ENCODE peak calls at places on chromosomes 2 and 18, in nine cellular contexts. M, P, Y, B, W, N, U, X and J are unnamed samples.

GRCh38 chr2:25362564-25363145 is 20.9 kb upstream of the DNMT3A start:
- DNase-seq in M (no peak), P (peak; percentile 71), Y (no peak), B (no peak), W (no peak), N (no peak), U (no peak), X (no peak), J (no peak)

GRCh38 chr2:196453613-196454047 is 185.9 kb upstream of the CCDC150 start:
- DNase-seq in M (peak; percentile 59), P (peak; percentile 31), Y (peak; percentile 7), B (peak; percentile 30), W (peak; percentile 51), N (peak; percentile 50), U (no peak), X (peak; percentile 63), J (no peak)

GRCh38 chr2:199933466-199933865 is 21.8 kb downstream of the TYW5 start:
- DNase-seq in M (no peak), P (no peak), Y (no peak), B (no peak), W (no peak), N (no peak), U (no peak), X (no peak), J (no peak)

GRCh38 chr18:70386582-70386981 is 97.7 kb downstream of the SOCS6 start:
- DNase-seq in M (no peak), P (no peak), Y (no peak), B (no peak), W (no peak), N (no peak), U (no peak), X (no peak), J (no peak)

GRCh38 chr2:74584088-74584645 is 29.6 kb downstream of the DOK1 start:
- DNase-seq in M (no peak), P (no peak), Y (no peak), B (no peak), W (no peak), N (no peak), U (no peak), X (peak; percentile 61), J (no peak)

GRCh38 chr2:203480623-203481022 is 54.5 kb downstream of the RAPH1 start:
- DNase-seq in M (no peak), P (no peak), Y (no peak), B (no peak), W (no peak), N (no peak), U (no peak), X (no peak), J (no peak)

GRCh38 chr18:49227456-49227855 is 233.0 kb downstream of the DYM start:
- DNase-seq in M (no peak), P (peak; percentile 60), Y (no peak), B (no peak), W (no peak), N (no peak), U (no peak), X (no peak), J (no peak)

GRCh38 chr2:175054340-175054739 is 49.2 kb upstream of the CHN1 start:
- DNase-seq in M (no peak), P (no peak), Y (no peak), B (no peak), W (no peak), N (no peak), U (no peak), X (no peak), J (no peak)

GRCh38 chr2:2619995-2620394 is 288.9 kb upstream of the MYT1L start:
- DNase-seq in M (no peak), P (no peak), Y (no peak), B (no peak), W (no peak), N (no peak), U (no peak), X (no peak), J (no peak)

GRCh38 chr2:23824777-23825212 is 102.1 kb downstream of the ATAD2B start:
- DNase-seq in M (peak; percentile 60), P (no peak), Y (peak; percentile 28), B (peak; percentile 39), W (peak; percentile 60), N (no peak), U (no peak), X (peak; percentile 62), J (no peak)

GRCh38 chr2:189022002-189022401 is 47.8 kb downstream of the COL3A1 start:
- DNase-seq in M (no peak), P (no peak), Y (no peak), B (peak; percentile 78), W (peak; percentile 53), N (no peak), U (no peak), X (peak; percentile 93), J (peak; percentile 90)

GRCh38 chr2:189022492-189022891 is 48.3 kb downstream of the COL3A1 start:
- DNase-seq in M (no peak), P (no peak), Y (no peak), B (peak; percentile 86), W (no peak), N (no peak), U (no peak), X (peak; percentile 54), J (peak; percentile 88)

GRCh38 chr2:189020179-189020578 is 46.0 kb downstream of the COL3A1 start:
- DNase-seq in M (no peak), P (no peak), Y (no peak), B (no peak), W (no peak), N (no peak), U (no peak), X (no peak), J (no peak)

DNA sequence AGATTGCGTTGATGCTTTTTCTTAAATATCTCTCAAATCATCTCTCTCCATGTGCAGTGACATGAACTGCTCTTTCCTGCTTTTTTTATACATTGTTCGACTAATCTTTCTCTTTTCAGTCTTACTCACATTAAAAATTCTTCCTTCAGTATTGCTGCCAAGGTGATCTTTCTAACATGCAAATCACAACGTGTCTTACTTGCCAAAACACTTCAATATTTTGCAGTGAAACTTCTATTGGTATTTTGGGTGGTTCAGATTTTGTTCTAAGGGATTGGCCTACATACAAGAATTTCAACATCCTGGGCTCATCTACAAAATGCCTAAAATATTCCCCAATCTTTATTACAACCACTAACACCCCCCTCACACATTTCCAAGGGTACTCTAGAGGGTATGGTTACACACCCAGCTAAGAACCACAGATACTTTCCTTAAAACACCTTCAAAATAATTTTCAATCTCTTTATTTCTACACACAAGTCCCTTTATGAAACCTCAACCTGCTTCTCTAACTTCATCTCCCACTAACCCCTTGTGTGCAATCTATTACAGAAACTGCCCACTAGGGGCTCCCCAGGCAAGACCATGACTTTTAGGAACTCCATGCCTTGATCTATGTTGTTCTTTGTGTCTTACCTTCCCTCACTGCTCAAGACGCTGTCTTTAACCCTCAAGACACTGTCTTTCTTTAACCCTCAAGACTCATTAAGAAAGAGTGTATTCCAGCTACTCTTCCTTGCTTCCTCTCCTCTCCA is 50.9 kb downstream of the COL3A1 start:
- DNase-seq in M (peak; percentile 42), P (no peak), Y (peak; percentile 5), B (no peak), W (no peak), N (peak; percentile 24), U (no peak), X (no peak), J (no peak)
- TF ChIP-seq CTCF in M (peak; percentile 35), P (peak; percentile 10), Y (no peak), B (peak; percentile 61), W (peak; percentile 68), N (peak; percentile 60), U (peak; percentile 19), X (peak; percentile 37), J (peak; percentile 51)

DNA sequence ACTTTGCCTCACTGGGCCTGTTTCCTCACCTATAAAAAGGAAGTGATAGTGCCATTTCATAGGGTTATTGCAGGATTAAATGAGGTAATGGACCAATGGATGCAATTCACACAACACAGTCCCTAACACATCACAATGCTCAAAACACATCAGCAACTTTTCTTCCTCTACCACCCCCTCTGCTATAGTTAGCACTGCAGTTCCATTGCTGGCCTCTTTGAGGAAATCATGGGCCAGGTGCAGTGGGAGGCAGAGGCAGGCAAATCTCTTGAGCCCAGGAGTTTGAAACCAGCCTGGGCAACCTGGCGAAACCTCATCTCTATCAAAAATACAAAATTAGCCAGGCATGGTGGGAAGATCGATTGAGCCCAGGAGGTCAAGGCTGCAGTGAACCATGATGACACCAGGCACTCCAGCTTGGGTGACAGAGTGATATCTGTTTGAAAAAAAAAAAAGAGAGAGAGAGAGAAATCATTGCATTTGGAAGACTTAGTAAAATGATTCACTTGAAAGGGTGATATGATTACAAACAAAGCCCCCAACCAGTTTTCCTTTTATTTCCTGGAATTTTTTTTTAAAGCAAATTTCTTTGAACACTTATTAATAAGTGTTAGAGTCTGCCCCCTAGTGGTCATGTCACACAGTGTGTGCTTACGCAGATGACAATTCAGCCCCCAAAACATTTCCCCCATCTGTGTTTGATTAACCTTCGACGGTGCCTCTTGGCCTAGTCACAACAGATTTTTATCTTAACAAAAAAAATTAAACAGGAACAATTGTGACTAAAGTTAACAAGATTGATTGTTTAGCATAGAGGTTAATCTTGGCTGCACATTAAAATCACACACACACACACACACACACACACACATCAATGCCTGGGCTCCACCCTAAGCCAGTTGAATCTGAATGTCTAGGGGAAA is 88.7 kb upstream of the BCL11A start:
- DNase-seq in M (peak; percentile 67), P (peak; percentile 13), Y (peak; percentile 56), B (peak; percentile 45), W (peak; percentile 29), N (peak; percentile 47), U (no peak), X (peak; percentile 49), J (peak; percentile 10)
- TF ChIP-seq CTCF in M (peak; percentile 78), P (peak; percentile 74), Y (peak; percentile 51), B (peak; percentile 77), W (peak; percentile 81), N (peak; percentile 65), U (peak; percentile 78), X (peak; percentile 58), J (peak; percentile 66)

GRCh38 chr2:7357993-7358392 is 440.8 kb downstream of the RNF144A start:
- DNase-seq in M (no peak), P (no peak), Y (no peak), B (no peak), W (no peak), N (no peak), U (no peak), X (no peak), J (no peak)
- TF ChIP-seq CTCF in M (no peak), P (no peak), Y (no peak), B (no peak), W (no peak), N (no peak), U (no peak), X (no peak), J (no peak)

GRCh38 chr2:112646102-112646719 is 472 bp downstream of the SLC20A1 start:
- DNase-seq in M (no peak), P (no peak), Y (no peak), B (no peak), W (no peak), N (peak; percentile 33), U (no peak), X (no peak), J (no peak)
- TF ChIP-seq CTCF in M (no peak), P (no peak), Y (no peak), B (no peak), W (no peak), N (no peak), U (no peak), X (no peak), J (no peak)

GRCh38 chr18:57668021-57668420 is 46.4 kb upstream of the NARS1 start:
- DNase-seq in M (no peak), P (no peak), Y (peak; percentile 51), B (no peak), W (no peak), N (no peak), U (no peak), X (no peak), J (no peak)
- TF ChIP-seq CTCF in M (no peak), P (no peak), Y (no peak), B (no peak), W (no peak), N (no peak), U (no peak), X (no peak), J (no peak)